ENCODE peak calls at places on chromosomes 1 and 21, in six cellular contexts. E is CD8-positive, alpha-beta T cell; U is mesendoderm; T is heart left ventricle; N is endodermal cell; S is ovary. Z is an unnamed sample.

GRCh38 chr21:15967661-15968060 is 237.9 kb downstream of the USP25 start:
- DNase-seq in E (no peak), U (peak; percentile 48), T (no peak), N (no peak), S (no peak), Z (peak; percentile 30)

GRCh38 chr1:41240806-41241747 is 1.0 kb downstream of the SCMH1 start:
- DNase-seq in E (peak; percentile 67), U (peak; percentile 51), T (peak; percentile 46), N (peak; percentile 76), S (peak; percentile 68), Z (no peak)

GRCh38 chr1:220690140-220691038 is at the start of gene C1orf115:
- DNase-seq in E (peak; percentile 73), U (peak; percentile 86), T (peak; percentile 77), N (peak; percentile 96), S (peak; percentile 72), Z (peak; percentile 55)

GRCh38 chr21:44279621-44280260 is 5.9 kb upstream of the AIRE start:
- DNase-seq in E (no peak), U (no peak), T (no peak), N (no peak), S (no peak), Z (no peak)

GRCh38 chr1:156086256-156086662 is 4.0 kb upstream of the MEX3A start:
- DNase-seq in E (no peak), U (no peak), T (no peak), N (peak; percentile 44), S (peak; percentile 67), Z (no peak)

GRCh38 chr1:186325239-186325638 is 49.8 kb downstream of the TPR start:
- DNase-seq in E (no peak), U (peak; percentile 23), T (no peak), N (no peak), S (no peak), Z (peak; percentile 6)

GRCh38 chr21:42522771-42523170 is 9.1 kb downstream of the SLC37A1 start:
- DNase-seq in E (no peak), U (no peak), T (no peak), N (no peak), S (no peak), Z (no peak)

GRCh38 chr21:42991992-42992740 is 17.8 kb downstream of the PKNOX1 start:
- DNase-seq in E (no peak), U (peak; percentile 86), T (peak; percentile 75), N (peak; percentile 64), S (peak; percentile 82), Z (no peak)

GRCh38 chr1:234977891-234978396 is 150.7 kb downstream of the TOMM20 start:
- DNase-seq in E (no peak), U (no peak), T (no peak), N (no peak), S (no peak), Z (no peak)

GRCh38 chr1:153032073-153032472 is 1.1 kb downstream of the SPRR1B start:
- DNase-seq in E (no peak), U (no peak), T (no peak), N (no peak), S (no peak), Z (no peak)

GRCh38 chr1:209810783-209811182 is 4.8 kb upstream of the IRF6 start:
- DNase-seq in E (no peak), U (no peak), T (no peak), N (no peak), S (no peak), Z (no peak)

DNA sequence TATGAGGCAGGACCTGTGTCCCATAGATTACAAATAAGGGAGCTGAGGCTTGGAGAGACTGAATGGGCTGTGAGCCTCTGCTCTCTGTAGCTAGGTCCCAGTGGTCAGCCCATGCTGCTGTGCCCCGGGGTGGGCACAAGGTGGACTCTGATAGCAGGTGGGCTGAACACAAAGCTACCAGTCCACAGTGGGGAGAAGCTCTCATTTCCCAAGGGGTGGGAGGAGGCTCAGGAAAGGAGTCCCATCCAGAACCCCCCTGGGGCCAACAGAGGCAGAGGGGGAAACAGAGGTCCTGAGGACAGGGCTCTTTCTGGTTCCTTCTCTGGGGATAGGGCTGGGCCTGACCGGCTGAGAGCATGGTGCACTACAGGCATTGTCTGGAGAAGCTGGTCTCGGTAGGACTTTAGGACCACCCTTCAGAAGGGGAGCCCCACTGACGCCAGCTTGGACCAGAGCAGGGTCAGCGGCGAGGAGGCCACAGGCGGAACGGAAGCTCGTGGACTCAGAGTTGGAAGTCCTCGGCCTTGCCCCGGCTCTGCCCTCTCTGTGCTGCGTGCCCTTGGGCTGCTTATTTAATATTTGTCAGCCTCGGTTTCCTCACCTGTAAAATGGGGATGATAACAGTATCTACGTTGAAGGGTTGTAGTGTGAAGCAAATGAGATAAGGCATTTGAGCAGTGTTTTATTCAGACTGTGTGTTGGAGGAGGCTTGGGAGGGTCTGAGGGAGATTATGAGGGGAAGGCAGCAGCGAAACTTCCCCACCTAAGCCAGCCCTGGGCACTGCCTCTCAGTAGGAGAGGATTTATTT is 26.6 kb downstream of the SDE2 start:
- DNase-seq in E (no peak), U (no peak), T (no peak), N (no peak), S (no peak), Z (no peak)
- H3K4me1 ChIP-seq in E (no peaks in the 10 kb centered on the region), U (no peaks in the 10 kb centered on the region), T (no peaks in the 10 kb centered on the region), N (no peaks in the 10 kb centered on the region), S (peaks cover 1% of the 10 kb centered on the region), Z (no peaks in the 10 kb centered on the region)

GRCh38 chr1:246351726-246352125 is 155.4 kb downstream of the SMYD3 start:
- DNase-seq in E (no peak), U (no peak), T (no peak), N (no peak), S (no peak), Z (no peak)

GRCh38 chr1:246350745-246351144 is 156.3 kb downstream of the SMYD3 start:
- DNase-seq in E (no peak), U (no peak), T (no peak), N (no peak), S (no peak), Z (no peak)

DNA sequence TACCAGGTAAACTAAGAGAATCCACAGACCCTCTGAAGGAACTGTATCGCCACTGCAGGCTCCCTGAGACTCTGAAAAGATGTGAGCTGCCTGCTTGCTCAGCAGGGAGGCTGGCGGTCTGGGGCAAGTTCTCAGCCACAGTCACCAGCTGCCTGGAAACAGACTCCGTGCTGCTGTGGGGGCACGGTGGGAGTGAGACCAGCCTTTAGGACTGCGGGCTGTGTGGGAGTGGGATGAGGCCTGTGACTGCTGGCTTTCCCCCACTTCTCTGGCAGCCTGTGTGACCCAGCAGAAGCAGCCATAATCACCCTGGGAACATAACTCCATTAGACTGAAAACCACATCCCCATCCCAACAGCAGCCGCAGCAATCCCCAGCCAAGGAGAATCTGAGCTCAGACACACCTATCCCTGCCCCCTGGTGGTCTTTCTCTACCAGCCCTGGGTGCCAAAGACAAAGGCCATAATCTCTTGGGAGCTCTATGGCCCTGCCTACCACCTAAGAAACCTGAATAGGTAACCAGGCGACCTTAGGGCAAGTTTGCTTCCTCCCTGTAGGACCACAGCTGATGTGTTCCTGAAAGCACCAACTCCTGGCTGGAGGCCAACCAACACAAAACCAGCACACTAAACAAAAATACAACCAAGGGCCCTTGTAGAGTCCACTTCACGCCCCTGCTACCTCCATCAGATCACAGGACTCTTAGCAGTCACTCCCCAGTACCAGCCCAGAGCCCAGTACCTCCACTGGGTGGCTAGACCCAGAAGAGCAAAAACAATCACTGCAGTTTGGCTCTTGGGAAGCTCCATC is 151.5 kb downstream of the SMYD3 start:
- DNase-seq in E (no peak), U (peak; percentile 86), T (no peak), N (peak; percentile 81), S (no peak), Z (no peak)
- H3K4me1 ChIP-seq in E (no peaks in the 10 kb centered on the region), U (peaks cover 11% of the 10 kb centered on the region), T (no peaks in the 10 kb centered on the region), N (no peaks in the 10 kb centered on the region), S (no peaks in the 10 kb centered on the region), Z (no peaks in the 10 kb centered on the region)

GRCh38 chr1:84504580-84505021 is 1.6 kb upstream of the SPATA1 start:
- DNase-seq in E (no peak), U (peak; percentile 34), T (no peak), N (no peak), S (no peak), Z (no peak)
- H3K4me1 ChIP-seq in E (peaks cover 43% of the 10 kb centered on the region), U (peaks cover 2% of the 10 kb centered on the region), T (peaks cover 23% of the 10 kb centered on the region), N (no peaks in the 10 kb centered on the region), S (peaks cover 1% of the 10 kb centered on the region), Z (peaks cover 13% of the 10 kb centered on the region)

GRCh38 chr1:216580538-216581057 is 142.6 kb downstream of the ESRRG start:
- DNase-seq in E (no peak), U (no peak), T (no peak), N (no peak), S (no peak), Z (no peak)

GRCh38 chr1:216587715-216588114 is 135.5 kb downstream of the ESRRG start:
- DNase-seq in E (no peak), U (no peak), T (no peak), N (no peak), S (no peak), Z (no peak)

GRCh38 chr1:216576246-216576645 is 147.0 kb downstream of the ESRRG start:
- DNase-seq in E (no peak), U (no peak), T (no peak), N (no peak), S (no peak), Z (no peak)

DNA sequence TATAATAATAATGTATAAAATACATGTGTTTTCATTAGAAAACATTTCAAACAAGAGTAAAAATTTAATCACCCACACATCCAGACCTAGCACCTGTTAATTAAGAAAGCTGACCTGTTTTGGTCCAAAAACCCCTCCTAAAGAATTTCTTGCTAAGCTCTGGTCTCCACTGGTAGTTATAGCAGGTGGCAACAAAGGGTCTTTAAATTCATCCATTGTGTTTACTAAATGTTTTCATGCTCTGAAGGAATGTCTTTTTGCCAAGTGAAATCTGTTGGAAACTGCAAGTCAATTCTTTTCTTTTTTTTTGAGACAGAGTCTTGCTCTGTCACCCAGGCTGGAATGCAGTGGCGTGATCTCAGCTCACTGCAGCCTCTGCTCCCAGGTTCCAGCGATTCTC is 141.1 kb downstream of the ESRRG start:
- DNase-seq in E (no peak), U (no peak), T (no peak), N (no peak), S (no peak), Z (no peak)
- H3K4me1 ChIP-seq in E (no peaks in the 10 kb centered on the region), U (no peaks in the 10 kb centered on the region), T (no peaks in the 10 kb centered on the region), N (no peaks in the 10 kb centered on the region), S (no peaks in the 10 kb centered on the region), Z (no peaks in the 10 kb centered on the region)

DNA sequence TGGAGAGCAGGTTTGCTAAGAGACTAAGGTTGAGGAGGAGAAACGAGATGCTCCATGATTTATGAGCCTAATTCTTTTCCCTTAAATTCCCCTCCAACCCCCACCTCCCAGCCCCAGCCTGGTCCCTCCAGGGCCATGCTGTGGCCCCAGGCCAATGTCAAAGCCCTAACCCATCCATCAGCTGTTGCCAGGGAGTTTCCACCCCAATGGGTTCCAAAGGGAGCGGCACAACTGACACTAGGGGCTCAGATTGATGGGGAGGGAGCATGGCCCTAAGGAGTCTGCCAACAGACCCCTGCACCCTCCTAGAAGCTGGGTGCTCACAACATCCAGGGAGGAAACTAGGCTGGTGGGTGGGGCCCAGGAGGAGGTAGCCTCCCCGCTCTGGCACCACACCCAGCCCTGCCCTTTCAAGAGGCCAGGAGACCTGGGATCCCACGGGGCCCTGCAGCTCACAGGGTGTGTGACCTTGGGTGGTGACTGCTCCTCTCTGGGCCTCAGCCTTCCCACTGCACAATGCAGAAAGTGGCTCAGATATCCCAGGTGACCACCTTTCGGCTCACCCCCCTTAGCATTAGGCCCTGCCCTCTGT is 12.9 kb downstream of the AHDC1 start:
- DNase-seq in E (no peak), U (no peak), T (no peak), N (no peak), S (no peak), Z (no peak)
- H3K4me1 ChIP-seq in E (peaks cover 15% of the 10 kb centered on the region), U (peaks cover 23% of the 10 kb centered on the region), T (peaks cover 75% of the 10 kb centered on the region), N (peaks cover 17% of the 10 kb centered on the region), S (peaks cover 61% of the 10 kb centered on the region), Z (peaks cover 33% of the 10 kb centered on the region)